ENCODE peak calls at places on chromosome 3, in ten cellular contexts. One of them, this sample, is unnamed.
A peak's percentile ranks its signal among the peaks of the same experiment; 100 is the strongest.

GRCh38 chr3:81339040-81339845 is 422.2 kb downstream of the GBE1 start:
- DNase-seq in fibroblast of pulmonary artery: peak; percentile 32
- DNase-seq in anterior cingulate cortex: no peak
- DNase-seq in Caco-2: no peak
- DNase-seq in psoas muscle: no peak
- DNase-seq in hepatic stellate cell: peak; percentile 4
- DNase-seq in mucosa of gallbladder: no peak
- DNase-seq in stimulated activated CD8-positive, alpha-beta memory T cell treated with anti-CD3 and anti-CD28 coated beads, Interleukin-2, amount 100 ng/mL, for 1 hour: no peak
- DNase-seq in brain microvascular endothelial cell: no peak
- DNase-seq in activated T-cell treated with anti-CD3 and anti-CD28 coated beads for 1 hour: no peak
- DNase-seq in this sample: no peak

GRCh38 chr3:142896201-142896755 is 7.4 kb upstream of the PCOLCE2 start:
- DNase-seq in stimulated activated CD8-positive, alpha-beta memory T cell treated with anti-CD3 and anti-CD28 coated beads, Interleukin-2, amount 100 ng/mL, for 1 hour: no peak
- DNase-seq in Caco-2: no peak
- DNase-seq in anterior cingulate cortex: no peak
- DNase-seq in brain microvascular endothelial cell: peak; percentile 70
- DNase-seq in activated T-cell treated with anti-CD3 and anti-CD28 coated beads for 1 hour: no peak
- DNase-seq in fibroblast of pulmonary artery: peak; percentile 35
- DNase-seq in hepatic stellate cell: peak; percentile 72
- DNase-seq in psoas muscle: no peak
- DNase-seq in mucosa of gallbladder: no peak
- DNase-seq in this sample: no peak

GRCh38 chr3:108342829-108343478 is 46.6 kb downstream of the HHLA2 start:
- DNase-seq in fibroblast of pulmonary artery: peak; percentile 77
- DNase-seq in activated T-cell treated with anti-CD3 and anti-CD28 coated beads for 1 hour: no peak
- DNase-seq in anterior cingulate cortex: no peak
- DNase-seq in mucosa of gallbladder: no peak
- DNase-seq in brain microvascular endothelial cell: peak; percentile 9
- DNase-seq in stimulated activated CD8-positive, alpha-beta memory T cell treated with anti-CD3 and anti-CD28 coated beads, Interleukin-2, amount 100 ng/mL, for 1 hour: no peak
- DNase-seq in hepatic stellate cell: no peak
- DNase-seq in psoas muscle: no peak
- DNase-seq in Caco-2: no peak
- DNase-seq in this sample: no peak

GRCh38 chr3:141302364-141303141 is 65.8 kb upstream of the ZBTB38 start:
- DNase-seq in anterior cingulate cortex: no peak
- DNase-seq in hepatic stellate cell: peak; percentile 32
- DNase-seq in fibroblast of pulmonary artery: peak; percentile 71
- DNase-seq in activated T-cell treated with anti-CD3 and anti-CD28 coated beads for 1 hour: no peak
- DNase-seq in mucosa of gallbladder: no peak
- DNase-seq in Caco-2: no peak
- DNase-seq in brain microvascular endothelial cell: peak; percentile 55
- DNase-seq in psoas muscle: no peak
- DNase-seq in stimulated activated CD8-positive, alpha-beta memory T cell treated with anti-CD3 and anti-CD28 coated beads, Interleukin-2, amount 100 ng/mL, for 1 hour: no peak
- DNase-seq in this sample: no peak

GRCh38 chr3:130841357-130841756 is 52.5 kb upstream of the ATP2C1 start:
- DNase-seq in anterior cingulate cortex: no peak
- DNase-seq in Caco-2: no peak
- DNase-seq in stimulated activated CD8-positive, alpha-beta memory T cell treated with anti-CD3 and anti-CD28 coated beads, Interleukin-2, amount 100 ng/mL, for 1 hour: no peak
- DNase-seq in activated T-cell treated with anti-CD3 and anti-CD28 coated beads for 1 hour: no peak
- DNase-seq in psoas muscle: no peak
- DNase-seq in mucosa of gallbladder: no peak
- DNase-seq in brain microvascular endothelial cell: no peak
- DNase-seq in hepatic stellate cell: no peak
- DNase-seq in fibroblast of pulmonary artery: no peak
- DNase-seq in this sample: no peak

GRCh38 chr3:184549793-184550585 is 11.6 kb upstream of the EPHB3 start:
- DNase-seq in psoas muscle: no peak
- DNase-seq in hepatic stellate cell: no peak
- DNase-seq in brain microvascular endothelial cell: no peak
- DNase-seq in Caco-2: no peak
- DNase-seq in mucosa of gallbladder: no peak
- DNase-seq in stimulated activated CD8-positive, alpha-beta memory T cell treated with anti-CD3 and anti-CD28 coated beads, Interleukin-2, amount 100 ng/mL, for 1 hour: no peak
- DNase-seq in activated T-cell treated with anti-CD3 and anti-CD28 coated beads for 1 hour: no peak
- DNase-seq in anterior cingulate cortex: peak; percentile 30
- DNase-seq in fibroblast of pulmonary artery: no peak
- DNase-seq in this sample: no peak

GRCh38 chr3:8239718-8240698 is 261.6 kb upstream of the LMCD1 start:
- DNase-seq in activated T-cell treated with anti-CD3 and anti-CD28 coated beads for 1 hour: peak; percentile 9
- DNase-seq in psoas muscle: no peak
- DNase-seq in anterior cingulate cortex: no peak
- DNase-seq in Caco-2: no peak
- DNase-seq in stimulated activated CD8-positive, alpha-beta memory T cell treated with anti-CD3 and anti-CD28 coated beads, Interleukin-2, amount 100 ng/mL, for 1 hour: no peak
- DNase-seq in brain microvascular endothelial cell: peak; percentile 9
- DNase-seq in fibroblast of pulmonary artery: peak; percentile 75
- DNase-seq in mucosa of gallbladder: peak; percentile 13
- DNase-seq in hepatic stellate cell: peak; percentile 5
- DNase-seq in this sample: peak; percentile 3

GRCh38 chr3:72821170-72821781 is 27.0 kb downstream of the SHQ1 start:
- DNase-seq in mucosa of gallbladder: peak; percentile 45
- DNase-seq in stimulated activated CD8-positive, alpha-beta memory T cell treated with anti-CD3 and anti-CD28 coated beads, Interleukin-2, amount 100 ng/mL, for 1 hour: no peak
- DNase-seq in anterior cingulate cortex: no peak
- DNase-seq in Caco-2: peak; percentile 38
- DNase-seq in activated T-cell treated with anti-CD3 and anti-CD28 coated beads for 1 hour: no peak
- DNase-seq in brain microvascular endothelial cell: peak; percentile 47
- DNase-seq in psoas muscle: no peak
- DNase-seq in hepatic stellate cell: no peak
- DNase-seq in fibroblast of pulmonary artery: peak; percentile 43
- DNase-seq in this sample: no peak

GRCh38 chr3:151918253-151919029 is 45.0 kb downstream of the SUCNR1 start:
- DNase-seq in stimulated activated CD8-positive, alpha-beta memory T cell treated with anti-CD3 and anti-CD28 coated beads, Interleukin-2, amount 100 ng/mL, for 1 hour: no peak
- DNase-seq in psoas muscle: no peak
- DNase-seq in anterior cingulate cortex: no peak
- DNase-seq in activated T-cell treated with anti-CD3 and anti-CD28 coated beads for 1 hour: no peak
- DNase-seq in Caco-2: no peak
- DNase-seq in mucosa of gallbladder: no peak
- DNase-seq in brain microvascular endothelial cell: peak; percentile 43
- DNase-seq in fibroblast of pulmonary artery: peak; percentile 86
- DNase-seq in hepatic stellate cell: no peak
- DNase-seq in this sample: no peak

GRCh38 chr3:107236661-107237375 is 140.4 kb upstream of the CCDC54 start:
- DNase-seq in fibroblast of pulmonary artery: no peak
- DNase-seq in mucosa of gallbladder: no peak
- DNase-seq in hepatic stellate cell: no peak
- DNase-seq in Caco-2: no peak
- DNase-seq in stimulated activated CD8-positive, alpha-beta memory T cell treated with anti-CD3 and anti-CD28 coated beads, Interleukin-2, amount 100 ng/mL, for 1 hour: no peak
- DNase-seq in psoas muscle: no peak
- DNase-seq in brain microvascular endothelial cell: no peak
- DNase-seq in activated T-cell treated with anti-CD3 and anti-CD28 coated beads for 1 hour: no peak
- DNase-seq in anterior cingulate cortex: no peak
- DNase-seq in this sample: no peak

GRCh38 chr3:115086379-115086778 is 60.7 kb downstream of the ZBTB20 start:
- DNase-seq in brain microvascular endothelial cell: no peak
- DNase-seq in hepatic stellate cell: no peak
- DNase-seq in mucosa of gallbladder: no peak
- DNase-seq in stimulated activated CD8-positive, alpha-beta memory T cell treated with anti-CD3 and anti-CD28 coated beads, Interleukin-2, amount 100 ng/mL, for 1 hour: no peak
- DNase-seq in Caco-2: no peak
- DNase-seq in activated T-cell treated with anti-CD3 and anti-CD28 coated beads for 1 hour: no peak
- DNase-seq in anterior cingulate cortex: no peak
- DNase-seq in fibroblast of pulmonary artery: no peak
- DNase-seq in psoas muscle: no peak
- DNase-seq in this sample: no peak

This sample was measured in T follicular helper cell.